ENCODE peak calls at places on chromosomes 2 and 18, in ten cellular contexts. X is foreskin fibroblast, O is brain microvascular endothelial cell, I is fibroblast of pulmonary artery, A is K562, V is dorsolateral prefrontal cortex, N is sigmoid colon, P is cardiac muscle cell, F is thoracic aorta, Q is mammary epithelial cell. W is an unnamed sample.

GRCh38 chr2:210480079-210480478 is 3.5 kb upstream of the LANCL1 start:
- DNase-seq in X (no peak), V (no peak), I (no peak), O (no peak), P (no peak), F (no peak), A (no peak), N (no peak), Q (no peak), W (no peak)

GRCh38 chr2:104758199-104758620 is 95.7 kb upstream of the POU3F3 start:
- DNase-seq in Q (no peak), F (no peak), O (peak; percentile 61), X (no peak), N (no peak), A (no peak), V (no peak), I (no peak), P (peak; percentile 33), W (no peak)

GRCh38 chr2:3291750-3292149 is 85.9 kb downstream of the EIPR1 start:
- DNase-seq in X (no peak), A (no peak), P (no peak), V (peak; percentile 29), Q (no peak), F (no peak), N (no peak), O (no peak), I (no peak), W (no peak)

GRCh38 chr2:146572598-146572997 is 1272.2 kb upstream of the ACVR2A start:
- DNase-seq in X (peak; percentile 18), V (no peak), A (no peak), P (no peak), F (no peak), I (peak; percentile 6), O (no peak), Q (peak; percentile 69), N (no peak), W (no peak)

GRCh38 chr2:216596234-216596985 is 36.8 kb upstream of the IGFBP2 start:
- DNase-seq in Q (no peak), P (no peak), F (no peak), N (no peak), O (peak; percentile 66), A (no peak), I (peak; percentile 79), X (peak; percentile 89), V (no peak), W (no peak)

GRCh38 chr2:129903586-129904425 is 75.7 kb upstream of the RAB6C start:
- DNase-seq in X (no peak), I (no peak), O (no peak), A (peak; percentile 4), V (peak; percentile 71), N (no peak), F (no peak), P (no peak), Q (no peak), W (no peak)

GRCh38 chr2:86015006-86015405 is 90.7 kb downstream of the POLR1A start:
- DNase-seq in N (peak; percentile 29), Q (no peak), F (no peak), I (no peak), P (no peak), A (no peak), V (no peak), X (no peak), O (no peak), W (no peak)

GRCh38 chr18:13619505-13620205 is 106.7 kb downstream of the FAM210A start:
- DNase-seq in A (no peak), F (no peak), Q (no peak), X (no peak), V (no peak), P (no peak), N (peak; percentile 55), I (no peak), O (no peak), W (no peak)

GRCh38 chr18:58135170-58135569 is 91.1 kb downstream of the NEDD4L start:
- DNase-seq in F (no peak), A (no peak), X (peak; percentile 74), I (peak; percentile 20), P (no peak), O (peak; percentile 54), Q (peak; percentile 60), V (no peak), N (no peak), W (peak; percentile 29)

GRCh38 chr2:108304975-108305374 is 16.3 kb downstream of the SULT1C2 start:
- DNase-seq in Q (no peak), X (no peak), N (no peak), F (no peak), I (no peak), A (no peak), O (no peak), V (no peak), P (no peak), W (peak; percentile 46)

GRCh38 chr2:224837066-224837465 is 120.9 kb upstream of the CCDC195 start:
- DNase-seq in F (no peak), X (no peak), I (peak; percentile 49), P (no peak), V (no peak), A (no peak), N (no peak), Q (no peak), O (no peak), W (no peak)

GRCh38 chr2:157538073-157538472 is 90.6 kb downstream of the ACVR1C start:
- DNase-seq in P (no peak), I (no peak), V (no peak), F (no peak), O (no peak), Q (no peak), N (no peak), A (no peak), X (no peak), W (no peak)

GRCh38 chr18:25262920-25263319 is 89.0 kb downstream of the ZNF521 start:
- DNase-seq in N (no peak), I (no peak), A (no peak), F (no peak), O (no peak), X (peak; percentile 75), Q (peak; percentile 5), V (no peak), P (no peak), W (no peak)

GRCh38 chr2:167943877-167944276 is 303.5 kb downstream of the STK39 start:
- DNase-seq in I (peak; percentile 41), O (peak; percentile 70), Q (no peak), A (no peak), P (no peak), N (no peak), V (no peak), X (peak; percentile 6), F (no peak), W (no peak)

GRCh38 chr2:78290581-78291214 is 734.8 kb upstream of the REG3G start:
- DNase-seq in F (no peak), I (no peak), X (no peak), N (no peak), A (no peak), Q (no peak), V (no peak), P (no peak), O (no peak), W (no peak)

GRCh38 chr2:124884315-124884714 is 859.2 kb downstream of the CNTNAP5 start:
- DNase-seq in V (no peak), O (no peak), Q (no peak), X (no peak), I (peak; percentile 34), F (no peak), N (no peak), P (no peak), A (no peak), W (no peak)

GRCh38 chr18:36757081-36757480 is 71.7 kb downstream of the TPGS2 start:
- DNase-seq in V (no peak), O (peak; percentile 49), N (no peak), P (peak; percentile 58), X (peak; percentile 66), Q (peak; percentile 40), F (no peak), A (peak; percentile 55), I (peak; percentile 79), W (peak; percentile 31)

GRCh38 chr2:200931227-200931626 is 32.2 kb downstream of the ORC2 start:
- DNase-seq in P (no peak), I (peak; percentile 30), Q (no peak), X (no peak), F (no peak), O (no peak), N (no peak), A (no peak), V (no peak), W (no peak)

GRCh38 chr18:73023975-73024374 is 156.2 kb upstream of the NETO1 start:
- DNase-seq in Q (no peak), N (no peak), O (no peak), V (no peak), I (no peak), F (no peak), X (no peak), P (no peak), A (no peak), W (no peak)
- H3K4me3 ChIP-seq in Q (no peak overlapping the region), N (no peak overlapping the region), O (no peak overlapping the region), V (no peak overlapping the region), I (no peak overlapping the region), F (no peak overlapping the region), X (no peak overlapping the region), P (no peak overlapping the region), A (no peak overlapping the region), W (no peak overlapping the region)

GRCh38 chr2:26697425-26697824 is 4.9 kb downstream of the KCNK3 start:
- DNase-seq in I (no peak), O (no peak), F (no peak), N (no peak), V (no peak), X (no peak), Q (no peak), A (no peak), P (no peak), W (no peak)
- TF ChIP-seq CTCF in I (no peak), O (no peak), F (no peak), N (no peak), V (no peak), X (no peak), Q (no peak), A (no peak), P (no peak), W (no peak)

GRCh38 chr2:8837795-8838140 is 355 bp upstream of the KIDINS220 start:
- DNase-seq in N (no peak), O (no peak), F (no peak), Q (no peak), X (no peak), I (no peak), V (no peak), A (no peak), P (no peak), W (no peak)
- H3K4me3 ChIP-seq in N (peak overlapping the region; percentile 98), O (peak overlapping the region; percentile 27), F (peak overlapping the region; percentile 84), Q (peak overlapping the region; percentile 65), X (peak overlapping the region; percentile 46), I (peak overlapping the region; percentile 21), V (peak overlapping the region; percentile 85), A (no peak overlapping the region), P (peak overlapping the region; percentile 84), W (peak overlapping the region; percentile 37)

GRCh38 chr2:240881913-240882312 is 13.3 kb downstream of the AGXT start:
- DNase-seq in P (no peak), F (no peak), O (no peak), A (no peak), I (no peak), Q (no peak), X (no peak), V (peak; percentile 23), N (no peak), W (no peak)
- TF ChIP-seq CTCF in P (no peak), F (no peak), O (no peak), A (no peak), I (no peak), Q (no peak), X (no peak), V (no peak), N (no peak), W (no peak)